ENCODE peak calls at places on chromosomes 12 and 14, in four cellular contexts. S is A549, N is IMR-90, I is GM12878. P is an unnamed sample.

GRCh38 chr14:61430066-61430757 is 108.8 kb downstream of the PRKCH start:
- DNase-seq in S (no peak), N (no peak), I (no peak), P (no peak)

GRCh38 chr12:63916561-63917476 is 72.3 kb downstream of the SRGAP1 start:
- DNase-seq in S (peak), N (peak), I (no peak), P (no peak)

GRCh38 chr12:906077-906585 is 43.4 kb downstream of the RAD52 start:
- DNase-seq in S (no peak), N (no peak), I (no peak), P (no peak)

GRCh38 chr14:74609721-74610120 is 2.3 kb downstream of the LTBP2 start:
- DNase-seq in S (peak), N (peak), I (no peak), P (no peak)

GRCh38 chr12:61891632-61892031 is 368.6 kb upstream of the USP15 start:
- DNase-seq in S (no peak), N (no peak), I (no peak), P (no peak)

GRCh38 chr14:54877015-54877702 is 25.5 kb downstream of the GCH1 start:
- DNase-seq in S (no peak), N (peak), I (no peak), P (no peak)

GRCh38 chr14:26448181-26448855 is 149.5 kb downstream of the NOVA1 start:
- DNase-seq in S (no peak), N (no peak), I (no peak), P (no peak)

GRCh38 chr12:12975322-12976077 is 23.5 kb upstream of the GPRC5D start:
- DNase-seq in S (peak), N (peak), I (no peak), P (peak)

GRCh38 chr12:6934110-6934509 is 6.4 kb downstream of the ATN1 start:
- DNase-seq in S (no peak), N (peak), I (no peak), P (no peak)

GRCh38 chr12:43789941-43790340 is 16.2 kb downstream of the TWF1 start:
- DNase-seq in S (no peak), N (peak), I (no peak), P (peak)

GRCh38 chr12:43786899-43787693 is 19.0 kb downstream of the TWF1 start:
- DNase-seq in S (no peak), N (peak), I (no peak), P (no peak)
- TF ChIP-seq ELK1 in S (no peak), N (no peak), I (no peak), P (no peak)

GRCh38 chr12:131864469-131864868 is 30.0 kb upstream of the ULK1 start:
- DNase-seq in S (no peak), N (no peak), I (no peak), P (no peak)

GRCh38 chr12:131862994-131863710 is 31.3 kb upstream of the ULK1 start:
- DNase-seq in S (peak), N (no peak), I (no peak), P (peak)

GRCh38 chr12:131865196-131865875 is 29.1 kb upstream of the ULK1 start:
- DNase-seq in S (peak), N (peak), I (no peak), P (no peak)

GRCh38 chr12:131862600-131862993 is 31.8 kb upstream of the ULK1 start:
- DNase-seq in S (no peak), N (no peak), I (no peak), P (peak)

DNA sequence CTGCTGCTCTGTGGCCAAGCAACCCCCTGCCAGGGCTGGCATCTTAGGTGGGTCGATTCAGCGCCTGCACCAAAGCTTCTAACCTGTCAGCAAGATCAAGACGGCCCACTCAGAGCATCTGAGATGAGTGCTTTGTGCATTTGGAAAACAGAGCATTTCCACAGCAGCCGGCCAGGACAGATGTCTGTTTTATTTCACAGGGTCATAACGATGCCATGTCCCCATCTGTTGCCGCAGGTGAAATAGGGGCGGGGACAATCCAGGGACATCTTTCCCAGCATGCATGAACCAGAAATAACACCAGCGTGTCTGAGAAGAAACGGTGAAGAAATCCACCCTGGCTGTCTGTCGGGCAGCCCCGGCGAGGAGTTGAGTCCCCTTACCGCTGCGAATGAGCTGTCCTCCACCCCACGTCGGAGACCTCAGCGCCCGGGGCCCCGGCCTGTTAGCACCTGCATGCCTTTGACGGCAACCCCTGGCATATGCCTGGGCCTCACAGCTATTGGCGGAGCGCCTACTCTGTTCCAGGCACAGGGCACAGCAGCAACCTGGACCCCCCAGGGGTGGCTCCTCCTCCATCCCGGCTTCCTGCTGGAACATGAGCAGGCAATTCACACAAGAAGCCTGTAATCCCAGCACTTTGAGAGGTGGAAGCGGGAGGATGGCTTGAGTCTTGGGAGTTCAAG is 30.6 kb upstream of the ULK1 start:
- DNase-seq in S (peak), N (no peak), I (no peak), P (no peak)
- TF ChIP-seq ELK1 in S (no peak), N (no peak), I (no peak), P (no peak)

GRCh38 chr14:39266871-39267591 is 33.3 kb downstream of the MIA2 start:
- DNase-seq in S (peak), N (peak), I (no peak), P (peak)
- TF ChIP-seq ELK1 in S (no peak), N (no peak), I (no peak), P (no peak)

DNA sequence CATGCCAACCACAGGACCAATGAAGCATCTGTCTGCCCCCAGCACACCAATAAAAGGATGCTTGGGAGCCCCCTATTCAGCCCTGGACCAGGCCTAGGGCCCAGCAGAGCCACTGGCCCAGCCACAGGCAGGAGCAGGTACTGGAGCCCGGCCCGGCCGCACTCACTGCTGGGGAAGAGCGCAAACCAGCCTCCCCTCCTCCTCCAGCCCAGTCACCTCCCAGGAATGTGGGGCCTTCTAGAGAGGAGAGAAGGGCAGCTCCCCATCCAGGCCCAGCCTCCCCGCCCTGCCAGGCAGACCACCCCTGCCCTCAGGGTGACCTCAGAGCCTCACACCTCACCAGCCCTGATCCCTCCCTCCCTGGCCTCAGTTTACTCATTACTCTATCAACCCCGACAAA is 56.2 kb downstream of the CCNK start:
- DNase-seq in S (peak), N (peak), I (no peak), P (no peak)
- TF ChIP-seq ELK1 in S (no peak), N (no peak), I (no peak), P (no peak)